ENCODE peak calls at places on chromosomes 6 and 20, in nine cellular contexts. M is OCI-LY7, F is hepatocyte, A is neural progenitor cell, O is SK-N-SH, I is HCT116, Z is PC-3, D is GM23338, X is MM.1S. P is an unnamed sample.

GRCh38 chr20:3592931-3593330 is 70.3 kb downstream of the GFRA4 start:
- DNase-seq in Z (no peak), F (no peak), D (no peak), X (no peak), A (no peak), M (no peak), I (no peak), O (no peak), P (no peak)

GRCh38 chr6:136753624-136754023 is 38.7 kb downstream of the MAP3K5 start:
- DNase-seq in M (no peak), X (no peak), A (no peak), Z (no peak), I (no peak), O (no peak), D (peak), F (no peak), P (no peak)

GRCh38 chr6:165236326-165236725 is 73.1 kb downstream of the C6orf118 start:
- DNase-seq in M (no peak), X (no peak), D (no peak), O (no peak), I (no peak), A (no peak), F (no peak), Z (no peak), P (no peak)

GRCh38 chr20:47950103-47950502 is 164.8 kb upstream of the SULF2 start:
- DNase-seq in I (no peak), F (peak), X (no peak), A (no peak), D (no peak), Z (peak), M (no peak), O (peak), P (peak)

GRCh38 chr6:88089708-88090107 is 42.1 kb downstream of the SPACA1 start:
- DNase-seq in A (no peak), O (no peak), F (no peak), X (no peak), D (peak), M (no peak), I (no peak), Z (no peak), P (no peak)

GRCh38 chr20:57680934-57681914 is 28.6 kb downstream of the PMEPA1 start:
- DNase-seq in I (no peak), X (peak), Z (no peak), O (no peak), A (no peak), D (no peak), F (no peak), M (peak), P (no peak)

GRCh38 chr6:51614725-51615124 is 472.7 kb downstream of the PKHD1 start:
- DNase-seq in M (no peak), F (no peak), D (no peak), X (no peak), A (no peak), O (no peak), I (no peak), Z (peak), P (no peak)

GRCh38 chr6:82365011-82365751 is 1.6 kb downstream of the TPBG start:
- DNase-seq in F (peak), M (no peak), A (peak), I (peak), Z (peak), O (peak), X (no peak), D (peak), P (peak)

GRCh38 chr6:34592208-34592952 is 36.3 kb upstream of the SPDEF start:
- DNase-seq in X (no peak), A (no peak), I (no peak), F (no peak), Z (no peak), M (no peak), D (no peak), O (no peak), P (no peak)

GRCh38 chr20:32263398-32263954 is 14.0 kb upstream of the KIF3B start:
- DNase-seq in A (no peak), X (no peak), I (no peak), Z (peak), O (no peak), F (no peak), D (no peak), M (no peak), P (no peak)

GRCh38 chr6:156617376-156617775 is 159.8 kb upstream of the ARID1B start:
- DNase-seq in F (peak), A (no peak), M (no peak), D (no peak), X (no peak), O (no peak), I (no peak), Z (no peak), P (no peak)

GRCh38 chr6:81770395-81770794 is 17.9 kb upstream of the TENT5A start:
- DNase-seq in F (no peak), A (no peak), O (no peak), D (no peak), M (no peak), X (no peak), Z (no peak), I (no peak), P (no peak)

GRCh38 chr6:43669050-43669921 is 18.3 kb downstream of the MRPS18A start:
- DNase-seq in A (peak), O (peak), I (no peak), D (peak), M (no peak), F (peak), Z (no peak), X (no peak), P (peak)

GRCh38 chr6:18465410-18466154 is 78.4 kb downstream of the RNF144B start:
- DNase-seq in Z (no peak), M (no peak), A (peak), F (no peak), I (no peak), O (no peak), X (no peak), D (no peak), P (no peak)

GRCh38 chr20:44478188-44478587 is 2.5 kb downstream of the TTPAL start:
- DNase-seq in M (no peak), D (no peak), O (no peak), F (no peak), A (no peak), X (no peak), I (no peak), Z (no peak), P (no peak)

GRCh38 chr20:57552471-57552870 is 8.4 kb upstream of the PCK1 start:
- DNase-seq in I (no peak), D (no peak), O (no peak), A (no peak), X (no peak), Z (no peak), M (no peak), F (no peak), P (no peak)

GRCh38 chr6:130932438-130932837 is 105.2 kb downstream of the SMLR1 start:
- DNase-seq in X (no peak), A (no peak), D (no peak), I (no peak), F (no peak), Z (no peak), M (no peak), O (no peak), P (peak)

GRCh38 chr6:130928158-130928917 is 101.1 kb downstream of the SMLR1 start:
- DNase-seq in O (no peak), F (no peak), X (no peak), I (no peak), A (no peak), Z (no peak), D (no peak), M (no peak), P (no peak)

GRCh38 chr6:130927305-130927704 is 100.1 kb downstream of the SMLR1 start:
- DNase-seq in Z (peak), X (no peak), O (no peak), D (no peak), F (peak), A (peak), M (no peak), I (peak), P (no peak)

GRCh38 chr6:130931683-130932082 is 104.5 kb downstream of the SMLR1 start:
- DNase-seq in Z (no peak), D (no peak), M (no peak), I (no peak), X (no peak), O (no peak), A (no peak), F (no peak), P (no peak)

GRCh38 chr6:130928993-130929678 is 101.9 kb downstream of the SMLR1 start:
- DNase-seq in D (no peak), O (no peak), X (no peak), F (no peak), A (no peak), M (no peak), I (no peak), Z (peak), P (peak)
- H3K27ac ChIP-seq in D (no peak), O (no peak), X (no peak), F (no peak), A (no peak), M (no peak), I (no peak), Z (peak), P (peak)

GRCh38 chr6:157642736-157643135 is 180.3 kb upstream of the SNX9 start:
- DNase-seq in X (no peak), M (no peak), A (no peak), I (no peak), Z (no peak), F (no peak), O (no peak), D (no peak), P (no peak)

GRCh38 chr6:157645201-157645795 is 177.7 kb upstream of the SNX9 start:
- DNase-seq in O (no peak), F (no peak), D (no peak), A (no peak), X (no peak), I (no peak), Z (no peak), M (no peak), P (no peak)

GRCh38 chr6:157646012-157646411 is 177.0 kb upstream of the SNX9 start:
- DNase-seq in O (no peak), I (no peak), Z (no peak), F (no peak), M (no peak), D (no peak), A (no peak), X (no peak), P (no peak)

GRCh38 chr6:157641837-157642236 is 181.2 kb upstream of the SNX9 start:
- DNase-seq in I (no peak), X (no peak), F (no peak), D (no peak), M (no peak), O (no peak), Z (no peak), A (no peak), P (no peak)

GRCh38 chr6:157644043-157644810 is 178.8 kb upstream of the SNX9 start:
- DNase-seq in Z (peak), I (no peak), O (peak), D (no peak), F (no peak), A (no peak), M (no peak), X (no peak), P (peak)
- TF ChIP-seq EZH2phosphoT487 in Z (no peak), I (no peak), O (no peak), D (no peak), F (no peak), A (no peak), M (no peak), X (no peak), P (no peak)

DNA sequence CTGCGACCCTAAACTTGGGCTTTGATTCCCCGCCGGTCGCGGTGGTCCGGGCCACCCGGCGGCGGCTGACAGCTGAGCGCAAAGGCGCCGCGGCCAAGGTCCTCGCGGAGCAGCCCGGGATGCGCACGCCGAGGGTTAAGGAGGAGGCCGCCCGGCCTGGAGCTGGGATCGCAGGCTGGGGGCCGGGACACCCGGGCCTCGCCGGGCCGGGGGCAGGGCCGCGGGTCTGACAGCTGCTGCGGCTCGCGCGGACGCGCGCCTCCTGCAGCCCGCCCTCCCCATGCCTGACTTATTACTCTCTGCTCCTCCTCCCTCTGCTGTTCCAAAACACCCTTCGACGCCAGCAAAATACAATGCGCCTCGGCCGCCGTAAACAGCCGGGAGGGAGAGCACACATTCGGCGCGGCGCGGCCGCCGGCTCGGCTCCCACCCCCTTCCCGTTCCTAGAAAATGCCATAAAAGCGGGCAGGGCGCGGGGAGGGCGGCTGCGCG is 743 bp downstream of the BACH2 start:
- DNase-seq in F (peak), X (peak), M (peak), A (peak), Z (peak), D (peak), O (peak), I (no peak), P (peak)
- H3K4me3 ChIP-seq in F (peak), X (peak), M (peak), A (peak), Z (peak), D (peak), O (peak), I (peak), P (peak)

DNA sequence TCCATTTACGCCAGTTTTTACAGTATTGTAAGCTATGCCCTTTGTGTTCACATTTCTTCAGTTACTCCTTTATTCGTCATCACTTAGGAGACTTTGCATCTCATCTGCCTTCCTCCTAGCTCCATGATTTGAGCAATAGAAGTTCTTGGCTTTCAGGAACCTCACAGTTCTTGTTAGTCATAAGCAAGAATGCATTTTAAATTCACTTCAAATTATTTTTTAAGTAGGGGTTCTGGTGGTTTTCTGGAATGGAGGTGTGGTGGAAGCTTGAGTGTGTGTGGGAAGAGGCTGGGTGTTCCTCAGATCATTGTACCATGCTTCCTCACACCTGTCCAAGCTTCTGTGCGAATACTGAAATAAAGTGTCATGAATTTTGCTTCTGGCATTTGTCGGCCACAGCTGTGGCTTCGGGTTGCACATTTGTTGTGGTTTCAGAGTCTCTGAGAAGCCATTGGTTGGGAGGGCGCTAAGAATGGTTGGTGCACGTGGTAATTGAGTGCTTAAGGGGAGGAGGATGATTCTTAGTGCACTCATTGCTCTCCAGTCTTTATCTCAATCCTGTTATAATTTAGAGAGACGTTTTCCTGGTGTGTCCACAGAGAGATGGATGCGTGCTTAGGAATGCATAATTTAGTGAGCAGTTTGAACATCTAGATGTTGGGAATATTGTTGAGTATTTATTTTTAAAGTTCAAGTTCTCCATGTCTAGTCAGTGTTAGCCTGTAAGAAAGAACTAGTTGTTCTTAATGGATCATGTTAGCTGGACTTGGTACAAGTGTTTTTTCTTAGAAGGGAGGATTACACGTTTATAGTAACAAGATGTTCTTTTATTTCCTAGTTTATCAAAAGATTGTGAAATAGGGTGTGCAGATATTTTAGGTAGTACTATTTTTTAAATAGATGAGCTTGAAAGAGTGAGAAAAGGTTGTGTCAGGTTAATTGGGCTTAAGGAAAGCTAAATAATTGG is 31.9 kb downstream of the FOXO3 start:
- DNase-seq in O (no peak), A (peak), F (no peak), D (peak), I (no peak), X (peak), M (peak), Z (no peak), P (peak)
- H3K27ac ChIP-seq in O (no peak), A (no peak), F (peak), D (no peak), I (no peak), X (peak), M (peak), Z (no peak), P (peak)

GRCh38 chr20:19662638-19662995 is 95.4 kb upstream of the RIN2 start:
- DNase-seq in O (no peak), Z (no peak), D (no peak), X (no peak), F (no peak), I (no peak), A (no peak), M (no peak), P (no peak)

GRCh38 chr20:19660808-19661378 is 97.2 kb upstream of the RIN2 start:
- DNase-seq in Z (no peak), D (no peak), O (no peak), M (no peak), F (no peak), A (no peak), X (no peak), I (no peak), P (no peak)

GRCh38 chr20:19659468-19659867 is 98.6 kb upstream of the RIN2 start:
- DNase-seq in X (no peak), A (no peak), Z (peak), F (no peak), I (no peak), M (no peak), D (no peak), O (no peak), P (peak)

GRCh38 chr20:19658137-19658536 is 99.9 kb upstream of the RIN2 start:
- DNase-seq in I (no peak), F (no peak), M (no peak), X (peak), O (no peak), D (no peak), Z (no peak), A (no peak), P (no peak)

GRCh38 chr20:19661717-19662637 is 96.1 kb upstream of the RIN2 start:
- DNase-seq in O (peak), Z (peak), F (peak), A (peak), I (peak), X (peak), M (peak), D (peak), P (peak)
- TF ChIP-seq EZH2phosphoT487 in O (no peak), Z (no peak), F (no peak), A (no peak), I (no peak), X (no peak), M (no peak), D (no peak), P (no peak)

DNA sequence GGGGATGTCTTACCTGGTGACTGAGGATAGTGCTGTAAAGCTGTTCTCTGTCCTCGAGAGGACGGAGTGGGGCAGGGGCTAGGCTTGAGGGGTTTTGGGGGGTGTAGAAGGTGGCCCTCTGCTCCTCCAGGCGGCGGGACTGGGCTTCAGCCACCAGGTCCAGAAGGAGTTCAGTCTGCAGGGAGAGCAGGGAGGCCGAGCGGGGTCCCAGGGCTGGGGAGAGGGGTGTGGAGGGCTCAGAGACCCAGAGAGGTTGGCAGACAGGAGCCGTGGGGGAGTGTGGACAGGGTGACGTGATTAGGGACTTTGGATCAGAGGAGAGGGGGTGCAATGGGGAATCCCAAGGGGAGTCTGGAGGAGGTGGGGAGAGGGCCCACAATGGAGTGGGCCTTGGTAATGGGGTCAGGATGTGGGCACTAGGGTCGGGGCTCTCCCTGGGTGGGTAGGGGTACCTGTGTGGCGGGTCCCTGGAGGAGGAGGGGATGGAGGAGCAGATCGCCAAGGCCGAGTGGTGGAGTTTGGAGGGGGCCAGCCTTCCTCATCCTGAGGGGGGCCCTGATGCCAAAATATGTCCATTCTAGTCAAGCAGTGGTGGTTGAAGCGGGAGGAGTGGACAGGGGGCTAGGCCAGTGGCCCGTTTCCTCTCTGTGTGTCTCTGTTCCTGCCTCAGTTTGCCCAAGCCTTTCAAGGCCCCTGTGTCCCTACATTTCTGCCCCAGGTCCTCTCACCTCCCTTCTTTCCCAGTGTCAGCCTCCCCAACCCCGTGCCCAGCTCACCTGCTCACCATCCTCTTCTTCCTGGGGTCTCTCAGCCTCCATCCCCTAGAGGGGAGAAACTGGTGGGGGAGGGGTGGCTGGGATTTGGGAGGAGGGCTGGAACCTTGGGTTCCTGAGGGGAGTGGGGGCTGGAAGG is 491 bp downstream of the GPSM3 start:
- DNase-seq in I (no peak), M (no peak), Z (no peak), X (no peak), O (no peak), F (no peak), A (no peak), D (no peak), P (no peak)
- H3K4me3 ChIP-seq in I (no peak), M (peak), Z (no peak), X (peak), O (no peak), F (no peak), A (no peak), D (peak), P (no peak)

GRCh38 chr20:20894280-20894679 is 181.8 kb upstream of the RALGAPA2 start:
- DNase-seq in Z (no peak), F (no peak), M (no peak), D (no peak), O (no peak), X (no peak), A (no peak), I (no peak), P (no peak)
- H3K27ac ChIP-seq in Z (no peak), F (no peak), M (no peak), D (no peak), O (no peak), X (no peak), A (no peak), I (no peak), P (no peak)

GRCh38 chr6:3421145-3421544 is 35.7 kb downstream of the SLC22A23 start:
- DNase-seq in D (no peak), F (no peak), Z (no peak), O (no peak), I (no peak), A (no peak), X (no peak), M (no peak), P (no peak)
- TF ChIP-seq EZH2phosphoT487 in D (no peak), F (no peak), Z (no peak), O (no peak), I (no peak), A (no peak), X (no peak), M (no peak), P (no peak)